ENCODE peak calls at places on chromosome 22, in five cellular contexts. M, W, I, P and K are unnamed samples.

GRCh38 chr22:42868751-42869251 is 11.7 kb upstream of the ARFGAP3 start:
- DNase-seq in W (peak; percentile 90), I (no peak), M (no peak), P (peak; percentile 25), K (peak; percentile 78)

GRCh38 chr22:31676700-31677099 is 14.7 kb upstream of the PISD start:
- DNase-seq in P (peak; percentile 92), M (peak; percentile 95), I (peak; percentile 82), W (peak; percentile 96), K (no peak)

GRCh38 chr22:43530864-43531201 is 119.0 kb downstream of the MPPED1 start:
- DNase-seq in M (no peak), W (no peak), P (no peak), I (no peak), K (no peak)

GRCh38 chr22:22376352-22376706 is 131.7 kb downstream of the VPREB1 start:
- DNase-seq in I (no peak), P (no peak), W (no peak), M (no peak), K (no peak)

GRCh38 chr22:35470903-35471321 is 69.7 kb upstream of the RASD2 start:
- DNase-seq in P (no peak), M (no peak), W (no peak), I (no peak), K (no peak)

GRCh38 chr22:42797021-42797420 is 60.1 kb downstream of the ARFGAP3 start:
- DNase-seq in P (no peak), I (no peak), W (no peak), M (no peak), K (no peak)

GRCh38 chr22:40819741-40820140 is 595 bp upstream of the SLC25A17 start:
- DNase-seq in W (no peak), P (no peak), M (no peak), I (no peak), K (no peak)

GRCh38 chr22:44870021-44870420 is 117.6 kb downstream of the ARHGAP8 start:
- DNase-seq in W (no peak), I (no peak), M (no peak), P (no peak), K (no peak)

GRCh38 chr22:32422062-32422461 is 10.0 kb upstream of the RTCB start:
- DNase-seq in P (no peak), M (no peak), I (no peak), W (no peak), K (no peak)

GRCh38 chr22:42984814-42985540 is 30.0 kb downstream of the PACSIN2 start:
- DNase-seq in M (no peak), I (no peak), W (no peak), P (no peak), K (no peak)

GRCh38 chr22:35014812-35015211 is 51.1 kb upstream of the ISX start:
- DNase-seq in M (no peak), I (no peak), W (no peak), P (no peak), K (no peak)

GRCh38 chr22:23774922-23775436 is 2.3 kb downstream of the MMP11 start:
- DNase-seq in P (no peak), I (no peak), W (no peak), M (no peak), K (no peak)

GRCh38 chr22:22616636-22617035 is 27.8 kb upstream of the GGTLC2 start:
- DNase-seq in M (no peak), W (no peak), I (no peak), P (peak; percentile 64), K (no peak)

GRCh38 chr22:26550498-26551033 is 38.3 kb upstream of the TFIP11 start:
- DNase-seq in P (no peak), I (no peak), W (peak; percentile 72), M (no peak), K (no peak)

GRCh38 chr22:42902875-42903510 is 45.9 kb upstream of the ARFGAP3 start:
- DNase-seq in M (no peak), I (no peak), P (no peak), W (no peak), K (no peak)

GRCh38 chr22:35559354-35560005 is 18.8 kb downstream of the RASD2 start:
- DNase-seq in I (no peak), P (no peak), M (no peak), W (no peak), K (no peak)

GRCh38 chr22:21736084-21736642 is 569 bp upstream of the YPEL1 start:
- DNase-seq in I (no peak), M (no peak), P (no peak), W (no peak), K (no peak)

GRCh38 chr22:24474649-24475048 is 20.5 kb upstream of the UPB1 start:
- DNase-seq in M (no peak), I (no peak), P (no peak), W (no peak), K (no peak)

GRCh38 chr22:45344339-45344738 is 34.6 kb downstream of the FAM118A start:
- DNase-seq in M (no peak), P (no peak), W (no peak), I (no peak), K (no peak)

GRCh38 chr22:22789233-22789921 is 98.2 kb upstream of the IGLL5 start:
- DNase-seq in I (no peak), W (no peak), P (no peak), M (no peak), K (no peak)

GRCh38 chr22:41524809-41525449 is 19.3 kb downstream of the POLR3H start:
- DNase-seq in I (peak; percentile 52), W (no peak), P (peak; percentile 76), M (peak; percentile 53), K (no peak)

GRCh38 chr22:24118689-24119384 is 62.5 kb upstream of the SUSD2 start:
- DNase-seq in P (no peak), I (no peak), W (no peak), M (no peak), K (no peak)

GRCh38 chr22:40463017-40463631 is 92.7 kb downstream of the SGSM3 start:
- DNase-seq in I (peak; percentile 22), P (peak; percentile 59), W (no peak), M (no peak), K (no peak)

GRCh38 chr22:44392446-44392921 is 79.7 kb upstream of the SHISAL1 start:
- DNase-seq in M (peak; percentile 6), I (no peak), P (no peak), W (no peak), K (no peak)

GRCh38 chr22:38069372-38070249 is 12.4 kb downstream of the PICK1 start:
- DNase-seq in I (no peak), M (peak; percentile 62), W (no peak), P (no peak), K (no peak)

GRCh38 chr22:31826443-31826842 is 72.6 kb downstream of the DEPDC5 start:
- DNase-seq in I (no peak), M (no peak), W (no peak), P (no peak), K (no peak)

GRCh38 chr22:21952586-21953571 is at the start of gene PPM1F:
- DNase-seq in P (peak; percentile 99), M (peak; percentile 90), W (peak; percentile 78), I (peak; percentile 90), K (no peak)

GRCh38 chr22:49024775-49025440 is 802.8 kb downstream of the BRD1 start:
- DNase-seq in M (no peak), P (no peak), I (no peak), W (no peak), K (no peak)

GRCh38 chr22:49025791-49026475 is 801.7 kb downstream of the BRD1 start:
- DNase-seq in M (no peak), I (no peak), P (no peak), W (no peak), K (no peak)

GRCh38 chr22:49028111-49028510 is 799.6 kb downstream of the BRD1 start:
- DNase-seq in M (no peak), I (no peak), P (no peak), W (no peak), K (no peak)

GRCh38 chr22:49027122-49027670 is 800.5 kb downstream of the BRD1 start:
- DNase-seq in P (no peak), I (no peak), M (no peak), W (no peak), K (no peak)

DNA sequence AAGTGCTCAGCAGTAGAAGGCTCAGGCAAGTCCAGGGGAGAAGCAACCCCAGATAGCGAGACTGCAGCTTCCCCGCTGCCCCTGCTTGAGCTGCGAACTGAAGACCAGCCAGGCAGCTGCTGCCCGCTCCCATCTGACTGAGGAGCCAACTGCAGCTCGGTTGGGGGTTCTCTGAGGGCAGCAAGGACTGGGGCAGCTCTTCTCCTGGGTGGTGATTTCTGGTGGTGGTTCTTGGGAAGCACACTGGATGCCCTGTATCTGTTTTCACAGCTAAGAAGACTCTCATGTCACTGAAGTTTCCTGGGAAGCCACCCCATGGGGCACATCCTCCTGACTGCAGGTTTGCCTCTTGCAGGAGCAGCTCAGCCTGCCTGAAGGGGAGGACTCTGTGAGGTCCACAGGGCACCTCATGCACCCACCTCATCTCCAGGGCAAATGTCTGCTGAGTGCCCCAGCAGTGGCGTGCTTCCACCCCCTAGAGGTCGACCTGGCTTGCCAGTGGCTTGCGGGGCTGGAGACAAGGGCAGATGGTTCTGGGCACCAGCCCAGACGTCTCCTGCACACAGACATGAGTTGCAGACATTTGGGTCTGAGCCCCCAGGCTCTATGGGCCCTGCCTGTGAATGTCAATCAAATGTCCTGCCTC is 801.1 kb downstream of the BRD1 start:
- DNase-seq in P (no peak), W (no peak), I (no peak), M (no peak), K (no peak)
- TF ChIP-seq CTCF in P (no peak), W (no peak), I (no peak), M (no peak), K (peak; percentile 6)

GRCh38 chr22:28936200-28936599 is 52.8 kb downstream of the ZNRF3 start:
- DNase-seq in W (no peak), I (no peak), P (no peak), M (no peak), K (no peak)

GRCh38 chr22:28935140-28935539 is 51.8 kb downstream of the ZNRF3 start:
- DNase-seq in W (no peak), I (no peak), M (no peak), P (no peak), K (no peak)

GRCh38 chr22:28937206-28938025 is 54.0 kb downstream of the ZNRF3 start:
- DNase-seq in P (no peak), M (no peak), W (no peak), I (no peak), K (no peak)

GRCh38 chr22:28934026-28934425 is 50.7 kb downstream of the ZNRF3 start:
- DNase-seq in W (no peak), I (no peak), P (no peak), M (no peak), K (no peak)

GRCh38 chr22:28935713-28936112 is 52.3 kb downstream of the ZNRF3 start:
- DNase-seq in M (no peak), I (no peak), P (no peak), W (no peak), K (no peak)
- TF ChIP-seq CTCF in M (no peak), I (peak; percentile 19), P (no peak), W (peak; percentile 17), K (no peak)

GRCh38 chr22:39308614-39309363 is 10.6 kb downstream of the RPL3 start:
- DNase-seq in I (no peak), M (peak; percentile 68), W (no peak), P (no peak), K (no peak)
- TF ChIP-seq CTCF in I (no peak), M (no peak), W (no peak), P (peak; percentile 0), K (no peak)

DNA sequence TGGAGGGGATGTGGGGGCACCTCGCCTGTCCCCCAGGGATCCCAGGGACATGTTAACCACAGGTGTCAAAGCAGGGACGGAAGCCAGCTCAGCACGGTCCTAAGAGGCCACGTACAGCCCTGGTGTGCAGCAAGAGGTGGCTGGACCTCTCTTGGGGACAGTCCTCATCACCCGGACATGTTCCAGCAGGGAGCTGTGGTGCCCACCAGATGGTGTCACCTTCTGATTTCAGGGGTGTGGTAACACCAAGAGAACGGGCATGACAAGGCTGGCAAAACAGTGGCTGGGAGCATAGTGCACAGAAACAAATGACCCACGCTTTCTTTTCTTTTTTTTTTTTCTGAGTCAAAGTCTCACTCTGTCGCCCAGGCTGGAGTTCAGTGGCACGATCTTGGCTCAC is 25.6 kb upstream of the COMT start:
- DNase-seq in P (no peak), I (no peak), M (no peak), W (no peak), K (no peak)
- TF ChIP-seq CTCF in P (no peak), I (no peak), M (no peak), W (no peak), K (no peak)